ENCODE peak calls at places on chromosomes 4 and X, in five cellular contexts. A is fibroblast of lung, Z is GM13977, C is dorsolateral prefrontal cortex, E is natural killer cell. B is an unnamed sample.

GRCh38 chr4:68175562-68176155 is 46.0 kb upstream of the TMPRSS11F start:
- DNase-seq in A (peak; percentile 52), Z (peak; percentile 61), C (peak; percentile 47), E (no peak), B (peak; percentile 16)

GRCh38 chrX:66162331-66162822 is 1.7 kb upstream of the HEPH start:
- DNase-seq in A (no peak), Z (no peak), C (no peak), E (no peak), B (no peak)

GRCh38 chr4:16464651-16465050 is 238.4 kb upstream of the TAPT1 start:
- DNase-seq in A (peak; percentile 33), Z (no peak), C (no peak), E (no peak), B (no peak)

GRCh38 chrX:44748014-44748413 is 95.8 kb upstream of the DUSP21 start:
- DNase-seq in A (peak; percentile 40), Z (no peak), C (no peak), E (no peak), B (no peak)

GRCh38 chr4:95432466-95432865 is 116.3 kb downstream of the UNC5C start:
- DNase-seq in A (no peak), Z (no peak), C (no peak), E (no peak), B (no peak)

GRCh38 chr4:153792007-153792892 is 3.4 kb upstream of the SFRP2 start:
- DNase-seq in A (peak; percentile 22), Z (peak; percentile 43), C (no peak), E (no peak), B (no peak)

GRCh38 chr4:74975848-74976824 is 43.2 kb downstream of the PARM1 start:
- DNase-seq in A (no peak), Z (no peak), C (no peak), E (no peak), B (no peak)

GRCh38 chr4:7518871-7519637 is 84.3 kb upstream of the PSAPL1 start:
- DNase-seq in A (no peak), Z (no peak), C (peak; percentile 88), E (no peak), B (no peak)

DNA sequence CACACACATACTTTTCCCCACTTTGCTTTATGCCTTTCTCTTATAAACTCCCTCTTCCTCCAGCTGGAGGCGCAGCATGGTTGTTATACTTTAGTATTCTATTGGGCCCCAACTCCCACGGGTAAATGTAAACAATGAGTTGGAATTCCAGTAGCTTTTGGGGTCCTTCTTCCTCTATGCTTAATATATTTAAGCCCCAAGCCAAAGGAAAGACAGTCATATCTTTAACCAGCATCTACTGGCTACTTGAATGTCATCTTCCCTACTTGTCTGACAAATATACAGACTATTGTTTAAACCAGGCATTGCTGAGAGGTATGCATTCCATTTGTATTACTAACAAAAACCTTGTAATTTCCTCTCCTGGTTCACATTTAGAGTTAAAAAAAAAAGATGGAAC is 72.9 kb downstream of the WDR19 start:
- DNase-seq in A (peak; percentile 85), Z (no peak), C (no peak), E (no peak), B (no peak)
- TF ChIP-seq CTCF in A (peak; percentile 7), Z (peak; percentile 19), C (no peak), E (no peak), B (no peak)

DNA sequence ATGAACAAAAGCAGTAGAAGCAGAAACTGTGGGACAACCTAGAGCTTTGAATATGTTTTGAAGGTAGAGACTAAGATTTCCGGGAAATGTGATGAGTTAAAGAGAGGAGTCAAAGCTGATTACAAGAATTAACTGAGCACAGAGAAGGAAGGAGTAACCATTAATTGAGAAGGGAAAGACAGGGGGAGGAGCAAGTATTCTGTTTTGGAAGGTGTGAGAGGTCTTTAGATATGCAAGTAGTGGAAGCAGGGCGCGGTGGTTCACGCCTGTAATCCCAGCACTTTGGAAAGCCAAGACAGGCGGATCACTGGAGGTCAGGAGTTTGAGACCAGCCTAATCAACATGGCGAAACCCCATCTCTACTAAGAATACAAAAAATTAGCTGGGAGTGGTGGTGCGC is 171.5 kb downstream of the FSTL5 start:
- DNase-seq in A (no peak), Z (no peak), C (no peak), E (no peak), B (no peak)
- TF ChIP-seq CTCF in A (no peak), Z (no peak), C (no peak), E (no peak), B (no peak)

GRCh38 chrX:88135735-88136134 is 611.3 kb upstream of the CPXCR1 start:
- DNase-seq in A (no peak), Z (no peak), C (no peak), E (no peak), B (no peak)
- TF ChIP-seq CTCF in A (no peak), Z (peak; percentile 34), C (no peak), E (no peak), B (no peak)

GRCh38 chrX:106246511-106246910 is 78.4 kb downstream of the PWWP3B start:
- DNase-seq in A (peak; percentile 56), Z (no peak), C (no peak), E (no peak), B (no peak)

GRCh38 chrX:106247162-106247561 is 79.1 kb downstream of the PWWP3B start:
- DNase-seq in A (peak; percentile 71), Z (no peak), C (no peak), E (no peak), B (no peak)

DNA sequence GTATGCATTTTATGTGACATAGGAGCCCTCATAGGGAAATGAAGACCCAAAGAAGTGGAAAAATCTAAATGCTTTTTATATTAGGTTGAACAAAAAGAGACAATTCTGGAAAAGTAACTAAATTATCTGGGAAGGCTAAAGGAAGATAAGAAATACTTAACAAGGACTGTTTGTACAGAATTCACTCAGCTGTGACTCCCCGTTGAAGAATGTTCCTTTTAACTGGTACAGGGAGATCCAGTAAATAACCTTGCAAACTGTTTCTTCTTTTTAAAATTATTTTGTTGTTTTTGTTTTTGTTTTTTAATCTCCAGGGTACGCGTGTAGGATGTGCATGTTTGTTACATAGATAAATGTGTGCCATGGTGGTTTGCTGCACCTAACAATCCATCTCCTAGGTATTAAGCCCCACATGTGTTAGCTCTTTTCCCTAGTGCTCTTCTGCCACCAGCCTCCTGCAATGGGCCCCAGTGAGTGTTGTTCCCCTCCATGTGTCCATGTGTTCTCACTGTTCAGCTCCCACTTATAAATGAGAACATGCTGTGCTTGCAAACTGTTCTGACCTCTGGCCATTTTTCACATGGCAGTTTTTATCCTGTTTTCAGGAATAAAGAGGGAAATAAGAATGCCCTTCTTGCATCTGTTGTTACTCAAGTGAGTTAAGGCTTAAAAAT is 81.7 kb downstream of the PWWP3B start:
- DNase-seq in A (peak; percentile 23), Z (no peak), C (no peak), E (no peak), B (no peak)
- TF ChIP-seq CTCF in A (no peak), Z (no peak), C (no peak), E (no peak), B (no peak)

GRCh38 chr4:134905061-134905460 is 703.5 kb upstream of the PABPC4L start:
- DNase-seq in A (no peak), Z (no peak), C (no peak), E (no peak), B (no peak)

GRCh38 chr4:134911941-134912340 is 710.4 kb upstream of the PABPC4L start:
- DNase-seq in A (no peak), Z (no peak), C (no peak), E (no peak), B (no peak)

GRCh38 chr4:134906404-134907023 is 704.9 kb upstream of the PABPC4L start:
- DNase-seq in A (peak; percentile 13), Z (no peak), C (no peak), E (no peak), B (no peak)
- TF ChIP-seq CTCF in A (peak; percentile 32), Z (peak; percentile 44), C (peak; percentile 20), E (no peak), B (no peak)

GRCh38 chr4:146040623-146041022 is 102.0 kb upstream of the ZNF827 start:
- DNase-seq in A (no peak), Z (no peak), C (no peak), E (no peak), B (no peak)
- TF ChIP-seq CTCF in A (no peak), Z (no peak), C (no peak), E (no peak), B (no peak)

DNA sequence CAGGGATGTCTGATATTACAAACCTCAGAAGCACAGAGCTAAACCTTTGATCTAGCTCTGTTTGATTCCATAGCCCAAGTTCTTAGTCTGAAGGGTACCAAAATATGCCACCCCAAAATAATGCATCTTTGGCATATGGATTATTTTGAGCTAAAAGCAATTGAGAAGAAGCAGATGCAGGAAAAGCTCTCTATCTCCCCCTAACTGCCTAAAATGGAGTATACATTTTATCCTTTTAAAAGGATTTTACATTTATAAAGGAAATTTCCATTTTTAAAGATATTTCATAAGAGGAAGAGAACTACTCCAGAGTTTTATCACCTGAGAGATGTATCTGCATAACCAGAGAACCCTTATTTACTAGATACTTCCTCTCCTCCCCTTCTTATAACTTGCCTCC is 158.7 kb downstream of the ZNF674 start:
- DNase-seq in A (no peak), Z (no peak), C (no peak), E (no peak), B (no peak)
- TF ChIP-seq CTCF in A (peak; percentile 21), Z (peak; percentile 44), C (no peak), E (no peak), B (peak; percentile 36)

GRCh38 chrX:10444204-10444603 is 176.2 kb downstream of the MID1 start:
- DNase-seq in A (no peak), Z (no peak), C (no peak), E (no peak), B (no peak)
- TF ChIP-seq CTCF in A (no peak), Z (no peak), C (no peak), E (no peak), B (no peak)

DNA sequence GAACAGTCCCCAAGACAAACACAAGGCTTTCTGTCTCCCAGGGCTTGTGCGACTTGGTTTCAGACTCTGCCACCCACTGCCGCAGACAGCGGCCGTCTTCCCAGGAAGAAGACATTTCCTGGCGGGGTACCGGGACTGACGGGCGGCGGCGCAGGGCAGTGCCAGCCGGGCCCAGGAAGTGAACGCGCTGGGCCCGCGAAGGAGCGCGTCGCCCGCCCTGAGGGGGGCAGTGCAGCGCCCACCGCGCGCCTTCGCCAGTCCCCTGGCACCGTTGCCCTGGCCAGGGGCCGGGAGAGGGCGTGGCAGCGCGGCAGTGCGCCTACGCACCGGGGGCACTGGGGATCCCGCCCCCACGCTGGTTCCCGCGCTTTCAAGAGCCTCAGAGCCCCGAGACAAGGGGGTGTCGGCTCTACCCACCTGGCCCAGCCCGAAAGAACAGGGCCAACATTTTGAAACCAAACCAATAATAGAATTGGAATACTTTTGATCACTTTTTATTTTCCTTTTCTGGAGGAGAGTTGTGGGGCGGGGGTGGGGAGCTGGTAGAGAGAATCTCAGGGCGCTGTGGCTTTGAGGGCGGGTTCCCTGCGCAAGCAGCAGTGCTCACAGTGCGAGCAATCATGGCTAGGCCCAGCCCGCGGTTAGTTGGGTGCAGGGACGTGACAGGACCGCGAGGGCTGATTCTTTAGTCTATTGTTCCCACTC is 23.6 kb upstream of the APLN start:
- DNase-seq in A (peak; percentile 26), Z (no peak), C (no peak), E (peak; percentile 38), B (no peak)
- TF ChIP-seq CTCF in A (no peak), Z (peak; percentile 23), C (no peak), E (peak; percentile 37), B (peak; percentile 31)